ENCODE peak calls at places on chromosomes 3 and 15, in seven cellular contexts. Y is endothelial cell of umbilical vein, Q is lower lobe of right lung, W is cardiac muscle cell, J is sigmoid colon, Z is hepatocyte, A is spleen. L is an unnamed sample.

GRCh38 chr3:86990171-86990733 is 697 bp downstream of the VGLL3 start:
- DNase-seq in Y (no peak), Q (peak; percentile 51), W (no peak), J (peak; percentile 71), Z (peak; percentile 84), A (peak; percentile 68), L (peak; percentile 51)

GRCh38 chr3:132726341-132726823 is 4.2 kb upstream of the NPHP3 start:
- DNase-seq in Y (peak; percentile 68), Q (no peak), W (peak; percentile 32), J (no peak), Z (peak; percentile 14), A (no peak), L (peak; percentile 81)

GRCh38 chr15:41607033-41607432 is 48.0 kb downstream of the TYRO3 start:
- DNase-seq in Y (peak; percentile 23), Q (no peak), W (no peak), J (no peak), Z (peak; percentile 17), A (no peak), L (peak; percentile 72)

GRCh38 chr3:31615071-31615875 is 82.5 kb downstream of the STT3B start:
- DNase-seq in Y (no peak), Q (no peak), W (no peak), J (no peak), Z (no peak), A (no peak), L (peak; percentile 81)

GRCh38 chr15:83871808-83872559 is 218.1 kb downstream of the ADAMTSL3 start:
- DNase-seq in Y (no peak), Q (no peak), W (no peak), J (no peak), Z (peak; percentile 46), A (no peak), L (peak; percentile 77)

GRCh38 chr3:100400424-100400781 is 486 bp downstream of the TOMM70 start:
- DNase-seq in Y (peak; percentile 57), Q (no peak), W (peak; percentile 41), J (no peak), Z (peak; percentile 42), A (no peak), L (peak; percentile 23)

GRCh38 chr3:71010731-71011455 is 572.6 kb downstream of the FOXP1 start:
- DNase-seq in Y (no peak), Q (no peak), W (no peak), J (no peak), Z (no peak), A (no peak), L (no peak)

GRCh38 chr3:62101488-62101887 is 271.9 kb downstream of the FEZF2 start:
- DNase-seq in Y (no peak), Q (no peak), W (no peak), J (no peak), Z (no peak), A (no peak), L (no peak)

GRCh38 chr3:125061170-125061569 is 5.4 kb upstream of the HEG1 start:
- DNase-seq in Y (no peak), Q (no peak), W (peak; percentile 51), J (peak; percentile 89), Z (peak; percentile 48), A (no peak), L (no peak)

GRCh38 chr3:133476971-133477375 is 77.1 kb downstream of the BFSP2 start:
- DNase-seq in Y (no peak), Q (no peak), W (no peak), J (no peak), Z (peak; percentile 60), A (no peak), L (no peak)

GRCh38 chr3:64353256-64353655 is 128.0 kb upstream of the PRICKLE2 start:
- DNase-seq in Y (peak; percentile 18), Q (no peak), W (no peak), J (no peak), Z (no peak), A (no peak), L (peak; percentile 37)

GRCh38 chr3:39011191-39011736 is 40.5 kb downstream of the SCN11A start:
- DNase-seq in Y (no peak), Q (no peak), W (no peak), J (no peak), Z (no peak), A (no peak), L (no peak)

GRCh38 chr3:99348451-99348850 is 289.9 kb upstream of the COL8A1 start:
- DNase-seq in Y (peak; percentile 76), Q (no peak), W (no peak), J (no peak), Z (no peak), A (no peak), L (no peak)

GRCh38 chr3:61080737-61081445 is 170.4 kb downstream of the FHIT start:
- DNase-seq in Y (no peak), Q (no peak), W (no peak), J (no peak), Z (no peak), A (no peak), L (peak; percentile 3)

GRCh38 chr15:66388576-66388975 is 1.9 kb downstream of the MAP2K1 start:
- DNase-seq in Y (no peak), Q (no peak), W (no peak), J (no peak), Z (no peak), A (no peak), L (no peak)

GRCh38 chr15:66389098-66389858 is 2.6 kb downstream of the MAP2K1 start:
- DNase-seq in Y (no peak), Q (no peak), W (no peak), J (no peak), Z (no peak), A (no peak), L (peak; percentile 38)

GRCh38 chr15:66386204-66387123 is at the start of gene MAP2K1:
- DNase-seq in Y (peak; percentile 98), Q (peak; percentile 98), W (peak; percentile 98), J (peak; percentile 99), Z (peak; percentile 99), A (peak; percentile 99), L (peak; percentile 88)

GRCh38 chr15:66388057-66388363 is 1.3 kb downstream of the MAP2K1 start:
- DNase-seq in Y (no peak), Q (no peak), W (no peak), J (no peak), Z (no peak), A (no peak), L (no peak)

DNA sequence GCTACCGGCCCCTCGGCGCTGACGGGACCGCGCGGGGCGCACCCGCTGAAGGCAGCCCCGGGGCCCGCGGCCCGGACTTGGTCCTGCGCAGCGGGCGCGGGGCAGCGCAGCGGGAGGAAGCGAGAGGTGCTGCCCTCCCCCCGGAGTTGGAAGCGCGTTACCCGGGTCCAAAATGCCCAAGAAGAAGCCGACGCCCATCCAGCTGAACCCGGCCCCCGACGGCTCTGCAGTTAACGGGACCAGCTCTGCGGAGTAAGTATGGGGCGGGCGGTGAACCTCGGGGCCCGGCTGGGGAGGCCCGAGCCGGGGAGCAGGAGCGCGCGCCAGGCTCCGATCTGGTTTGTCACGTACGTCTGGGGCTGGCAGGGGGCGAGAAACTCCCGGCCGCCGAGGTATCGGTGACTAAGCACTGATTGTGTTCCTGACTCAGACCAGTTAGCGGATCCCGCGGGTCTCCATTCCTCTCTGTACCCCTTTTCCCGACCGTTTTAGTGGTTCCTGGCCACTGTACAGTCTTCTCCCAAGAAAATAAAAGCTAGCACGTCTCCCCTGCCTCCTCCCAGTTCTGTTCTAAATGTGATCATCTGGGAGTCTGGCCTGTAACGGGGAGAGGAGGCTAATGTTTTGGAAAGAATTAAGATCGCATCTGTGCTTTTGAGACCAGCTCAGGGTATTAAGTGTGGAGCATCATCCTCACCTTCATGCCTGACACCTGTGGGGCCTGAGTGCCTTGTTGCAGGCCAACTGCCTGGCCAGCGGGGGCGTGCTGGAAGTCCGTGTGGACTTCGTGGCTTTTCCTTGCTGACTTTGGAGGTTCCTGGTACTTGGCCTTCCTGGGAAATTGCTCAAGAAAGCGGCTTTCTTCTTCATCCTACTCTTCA is 704 bp downstream of the MAP2K1 start:
- DNase-seq in Y (peak; percentile 78), Q (peak; percentile 78), W (peak; percentile 70), J (peak; percentile 87), Z (peak; percentile 86), A (peak; percentile 91), L (peak; percentile 73)
- TF ChIP-seq CTCF in Y (peak; percentile 55), Q (peak; percentile 39), W (peak; percentile 48), J (peak; percentile 3), Z (peak; percentile 36), A (no peak), L (peak; percentile 56)

GRCh38 chr3:11507719-11508118 is 136.0 kb downstream of the VGLL4 start:
- DNase-seq in Y (no peak), Q (no peak), W (no peak), J (no peak), Z (no peak), A (no peak), L (no peak)

GRCh38 chr3:11510001-11510760 is 133.5 kb downstream of the VGLL4 start:
- DNase-seq in Y (no peak), Q (no peak), W (no peak), J (no peak), Z (no peak), A (no peak), L (no peak)

GRCh38 chr3:11509175-11510000 is 134.3 kb downstream of the VGLL4 start:
- DNase-seq in Y (peak; percentile 89), Q (peak; percentile 67), W (peak; percentile 75), J (peak; percentile 93), Z (peak; percentile 88), A (no peak), L (peak; percentile 40)

GRCh38 chr3:11513817-11514135 is 129.9 kb downstream of the VGLL4 start:
- DNase-seq in Y (no peak), Q (no peak), W (no peak), J (no peak), Z (no peak), A (no peak), L (no peak)

GRCh38 chr3:11508346-11509174 is 135.2 kb downstream of the VGLL4 start:
- DNase-seq in Y (no peak), Q (no peak), W (no peak), J (no peak), Z (no peak), A (no peak), L (no peak)
- H3K4me3 ChIP-seq in Y (no peak overlapping the region), Q (peak overlapping the region; percentile 2), W (no peak overlapping the region), J (no peak overlapping the region), Z (no peak overlapping the region), A (no peak overlapping the region), L (no peak overlapping the region)

GRCh38 chr15:87878161-87878560 is 378.4 kb downstream of the NTRK3 start:
- DNase-seq in Y (no peak), Q (no peak), W (no peak), J (no peak), Z (no peak), A (no peak), L (no peak)

GRCh38 chr15:87873501-87873900 is 383.0 kb downstream of the NTRK3 start:
- DNase-seq in Y (no peak), Q (no peak), W (no peak), J (no peak), Z (no peak), A (no peak), L (no peak)

GRCh38 chr15:87881001-87881400 is 375.5 kb downstream of the NTRK3 start:
- DNase-seq in Y (no peak), Q (no peak), W (no peak), J (no peak), Z (no peak), A (no peak), L (no peak)

GRCh38 chr15:87874896-87875661 is 381.5 kb downstream of the NTRK3 start:
- DNase-seq in Y (no peak), Q (peak; percentile 42), W (peak; percentile 45), J (peak; percentile 65), Z (peak; percentile 55), A (peak; percentile 69), L (no peak)

GRCh38 chr15:87877114-87877810 is 379.3 kb downstream of the NTRK3 start:
- DNase-seq in Y (no peak), Q (no peak), W (peak; percentile 85), J (no peak), Z (peak; percentile 82), A (no peak), L (no peak)
- H3K27me3 ChIP-seq in Y (no peaks in the 10 kb centered on the region), Q (no peaks in the 10 kb centered on the region), W (no peaks in the 10 kb centered on the region), J (no peaks in the 10 kb centered on the region), Z (no peaks in the 10 kb centered on the region), A (no peaks in the 10 kb centered on the region), L (no peaks in the 10 kb centered on the region)

GRCh38 chr3:192890348-192891335 is 27.0 kb downstream of the MB21D2 start:
- DNase-seq in Y (no peak), Q (no peak), W (no peak), J (no peak), Z (no peak), A (no peak), L (peak; percentile 59)
- TF ChIP-seq CTCF in Y (no peak), Q (no peak), W (no peak), J (no peak), Z (no peak), A (no peak), L (no peak)

L was measured in bronchial epithelial cell.